ENCODE peak calls at places on chromosome 19, in six cellular contexts. One of them, this sample, is unnamed.
A peak's percentile ranks its signal among the peaks of the same experiment; 100 is the strongest.

GRCh38 chr19:2542341-2543069 is 66.6 kb downstream of the GADD45B start:
- DNase-seq in pancreas: no peak
- DNase-seq in esophagus squamous epithelium: no peak
- DNase-seq in heart left ventricle: peak; percentile 27
- DNase-seq in upper lobe of left lung: no peak
- DNase-seq in psoas muscle: no peak
- DNase-seq in this sample: no peak

GRCh38 chr19:1027020-1027952 is 878 bp downstream of the CNN2 start:
- DNase-seq in pancreas: no peak
- DNase-seq in esophagus squamous epithelium: no peak
- DNase-seq in heart left ventricle: no peak
- DNase-seq in upper lobe of left lung: peak; percentile 85
- DNase-seq in psoas muscle: peak; percentile 56
- DNase-seq in this sample: peak; percentile 38

GRCh38 chr19:49512970-49513745 is 697 bp downstream of the FCGRT start:
- DNase-seq in pancreas: peak; percentile 37
- DNase-seq in esophagus squamous epithelium: no peak
- DNase-seq in heart left ventricle: peak; percentile 62
- DNase-seq in upper lobe of left lung: peak; percentile 91
- DNase-seq in psoas muscle: peak; percentile 81
- DNase-seq in this sample: peak; percentile 51

GRCh38 chr19:3818479-3818878 is 32.3 kb upstream of the MATK start:
- DNase-seq in pancreas: no peak
- DNase-seq in esophagus squamous epithelium: no peak
- DNase-seq in heart left ventricle: no peak
- DNase-seq in upper lobe of left lung: no peak
- DNase-seq in psoas muscle: no peak
- DNase-seq in this sample: no peak

GRCh38 chr19:35093941-35094647 is 21.5 kb upstream of the FXYD3 start:
- DNase-seq in pancreas: no peak
- DNase-seq in esophagus squamous epithelium: no peak
- DNase-seq in heart left ventricle: no peak
- DNase-seq in upper lobe of left lung: peak; percentile 75
- DNase-seq in psoas muscle: no peak
- DNase-seq in this sample: no peak

GRCh38 chr19:43858174-43858573 is 31.1 kb downstream of the ZNF283 start:
- DNase-seq in pancreas: no peak
- DNase-seq in esophagus squamous epithelium: no peak
- DNase-seq in heart left ventricle: no peak
- DNase-seq in upper lobe of left lung: no peak
- DNase-seq in psoas muscle: no peak
- DNase-seq in this sample: no peak

GRCh38 chr19:9178901-9179300 is at the start of gene OR7D2:
- DNase-seq in pancreas: no peak
- DNase-seq in esophagus squamous epithelium: no peak
- DNase-seq in heart left ventricle: no peak
- DNase-seq in upper lobe of left lung: no peak
- DNase-seq in psoas muscle: no peak
- DNase-seq in this sample: no peak

GRCh38 chr19:45177817-45178261 is at the start of gene TRAPPC6A:
- DNase-seq in pancreas: no peak
- DNase-seq in esophagus squamous epithelium: no peak
- DNase-seq in heart left ventricle: no peak
- DNase-seq in upper lobe of left lung: no peak
- DNase-seq in psoas muscle: no peak
- DNase-seq in this sample: no peak

GRCh38 chr19:49151339-49152217 is 3.6 kb downstream of the HRC start:
- DNase-seq in pancreas: peak; percentile 98
- DNase-seq in esophagus squamous epithelium: no peak
- DNase-seq in heart left ventricle: peak; percentile 55
- DNase-seq in upper lobe of left lung: peak; percentile 93
- DNase-seq in psoas muscle: peak; percentile 93
- DNase-seq in this sample: peak; percentile 70

GRCh38 chr19:2561221-2561620 is 85.3 kb downstream of the GADD45B start:
- DNase-seq in pancreas: no peak
- DNase-seq in esophagus squamous epithelium: no peak
- DNase-seq in heart left ventricle: no peak
- DNase-seq in upper lobe of left lung: no peak
- DNase-seq in psoas muscle: no peak
- DNase-seq in this sample: no peak

GRCh38 chr19:36420961-36421748 is 2.7 kb upstream of the ZFP82 start:
- DNase-seq in pancreas: peak; percentile 12
- DNase-seq in esophagus squamous epithelium: no peak
- DNase-seq in heart left ventricle: peak; percentile 18
- DNase-seq in upper lobe of left lung: peak; percentile 85
- DNase-seq in psoas muscle: no peak
- DNase-seq in this sample: peak; percentile 53

GRCh38 chr19:49635530-49636229 is 4.3 kb downstream of the RRAS start:
- DNase-seq in pancreas: no peak
- DNase-seq in esophagus squamous epithelium: no peak
- DNase-seq in heart left ventricle: no peak
- DNase-seq in upper lobe of left lung: no peak
- DNase-seq in psoas muscle: no peak
- DNase-seq in this sample: peak; percentile 42

GRCh38 chr19:15836595-15837398 is 21.3 kb upstream of the OR10H1 start:
- DNase-seq in pancreas: peak; percentile 93
- DNase-seq in esophagus squamous epithelium: peak; percentile 91
- DNase-seq in heart left ventricle: peak; percentile 98
- DNase-seq in upper lobe of left lung: peak; percentile 96
- DNase-seq in psoas muscle: peak; percentile 96
- DNase-seq in this sample: peak; percentile 58

GRCh38 chr19:16062789-16063188 is 13.5 kb upstream of the TPM4 start:
- DNase-seq in pancreas: peak; percentile 51
- DNase-seq in esophagus squamous epithelium: no peak
- DNase-seq in heart left ventricle: peak; percentile 55
- DNase-seq in upper lobe of left lung: no peak
- DNase-seq in psoas muscle: no peak
- DNase-seq in this sample: peak; percentile 60

GRCh38 chr19:52307275-52307674 is 10.3 kb downstream of the ZNF480 start:
- DNase-seq in pancreas: no peak
- DNase-seq in esophagus squamous epithelium: no peak
- DNase-seq in heart left ventricle: no peak
- DNase-seq in upper lobe of left lung: no peak
- DNase-seq in psoas muscle: no peak
- DNase-seq in this sample: peak; percentile 20

GRCh38 chr19:39409886-39410619 is 2.4 kb upstream of the PLEKHG2 start:
- DNase-seq in pancreas: no peak
- DNase-seq in esophagus squamous epithelium: no peak
- DNase-seq in heart left ventricle: peak; percentile 86
- DNase-seq in upper lobe of left lung: peak; percentile 97
- DNase-seq in psoas muscle: peak; percentile 95
- DNase-seq in this sample: no peak

GRCh38 chr19:10420444-10421239 is at the start of gene PDE4A:
- DNase-seq in pancreas: no peak
- DNase-seq in esophagus squamous epithelium: no peak
- DNase-seq in heart left ventricle: no peak
- DNase-seq in upper lobe of left lung: peak; percentile 90
- DNase-seq in psoas muscle: peak; percentile 60
- DNase-seq in this sample: peak; percentile 77

GRCh38 chr19:13010038-13010991 is 15.0 kb downstream of the NFIX start:
- DNase-seq in pancreas: no peak
- DNase-seq in esophagus squamous epithelium: no peak
- DNase-seq in heart left ventricle: peak; percentile 60
- DNase-seq in upper lobe of left lung: peak; percentile 90
- DNase-seq in psoas muscle: peak; percentile 80
- DNase-seq in this sample: no peak

GRCh38 chr19:2168619-2169424 is 5.1 kb downstream of the DOT1L start:
- DNase-seq in pancreas: peak; percentile 99
- DNase-seq in esophagus squamous epithelium: peak; percentile 74
- DNase-seq in heart left ventricle: peak; percentile 96
- DNase-seq in upper lobe of left lung: peak; percentile 98
- DNase-seq in psoas muscle: peak; percentile 99
- DNase-seq in this sample: peak; percentile 87

GRCh38 chr19:37251308-37252229 is 33.6 kb downstream of the ZNF383 start:
- DNase-seq in pancreas: peak; percentile 75
- DNase-seq in esophagus squamous epithelium: no peak
- DNase-seq in heart left ventricle: peak; percentile 92
- DNase-seq in upper lobe of left lung: peak; percentile 90
- DNase-seq in psoas muscle: peak; percentile 80
- DNase-seq in this sample: peak; percentile 96

GRCh38 chr19:5117421-5117820 is 148.5 kb downstream of the KDM4B start:
- DNase-seq in pancreas: no peak
- DNase-seq in esophagus squamous epithelium: no peak
- DNase-seq in heart left ventricle: no peak
- DNase-seq in upper lobe of left lung: peak; percentile 42
- DNase-seq in psoas muscle: no peak
- DNase-seq in this sample: no peak

GRCh38 chr19:50512112-50512998 is 1.4 kb downstream of the ASPDH start:
- DNase-seq in pancreas: peak; percentile 48
- DNase-seq in esophagus squamous epithelium: no peak
- DNase-seq in heart left ventricle: no peak
- DNase-seq in upper lobe of left lung: peak; percentile 89
- DNase-seq in psoas muscle: no peak
- DNase-seq in this sample: no peak

GRCh38 chr19:51799998-51800848 is 5.3 kb downstream of the FPR3 start:
- DNase-seq in pancreas: no peak
- DNase-seq in esophagus squamous epithelium: no peak
- DNase-seq in heart left ventricle: peak; percentile 90
- DNase-seq in upper lobe of left lung: no peak
- DNase-seq in psoas muscle: no peak
- DNase-seq in this sample: no peak

GRCh38 chr19:15252398-15253018 is 20.3 kb upstream of the EPHX3 start:
- DNase-seq in pancreas: no peak
- DNase-seq in esophagus squamous epithelium: no peak
- DNase-seq in heart left ventricle: no peak
- DNase-seq in upper lobe of left lung: no peak
- DNase-seq in psoas muscle: peak; percentile 70
- DNase-seq in this sample: peak; percentile 40

GRCh38 chr19:53086949-53087348 is 16.3 kb downstream of the ZNF160 start:
- DNase-seq in pancreas: no peak
- DNase-seq in esophagus squamous epithelium: no peak
- DNase-seq in heart left ventricle: peak; percentile 81
- DNase-seq in upper lobe of left lung: no peak
- DNase-seq in psoas muscle: peak; percentile 73
- DNase-seq in this sample: no peak

GRCh38 chr19:45976180-45976579 is 2.5 kb upstream of the NOVA2 start:
- DNase-seq in pancreas: no peak
- DNase-seq in esophagus squamous epithelium: no peak
- DNase-seq in heart left ventricle: no peak
- DNase-seq in upper lobe of left lung: peak; percentile 42
- DNase-seq in psoas muscle: no peak
- DNase-seq in this sample: no peak

GRCh38 chr19:34838248-34838647 is 65.2 kb upstream of the ZNF599 start:
- DNase-seq in pancreas: no peak
- DNase-seq in esophagus squamous epithelium: no peak
- DNase-seq in heart left ventricle: no peak
- DNase-seq in upper lobe of left lung: no peak
- DNase-seq in psoas muscle: no peak
- DNase-seq in this sample: peak; percentile 41

GRCh38 chr19:45455707-45456499 is 11.9 kb upstream of the FOSB start:
- DNase-seq in pancreas: peak; percentile 96
- DNase-seq in esophagus squamous epithelium: no peak
- DNase-seq in heart left ventricle: peak; percentile 88
- DNase-seq in upper lobe of left lung: peak; percentile 94
- DNase-seq in psoas muscle: peak; percentile 97
- DNase-seq in this sample: peak; percentile 54

GRCh38 chr19:33868821-33869412 is 72.2 kb downstream of the KCTD15 start:
- DNase-seq in pancreas: no peak
- DNase-seq in esophagus squamous epithelium: no peak
- DNase-seq in heart left ventricle: peak; percentile 38
- DNase-seq in upper lobe of left lung: peak; percentile 78
- DNase-seq in psoas muscle: no peak
- DNase-seq in this sample: no peak

GRCh38 chr19:40585677-40586422 is 9.2 kb downstream of the SHKBP1 start:
- DNase-seq in pancreas: no peak
- DNase-seq in esophagus squamous epithelium: no peak
- DNase-seq in heart left ventricle: no peak
- DNase-seq in upper lobe of left lung: no peak
- DNase-seq in psoas muscle: no peak
- DNase-seq in this sample: no peak

GRCh38 chr19:917323-918151 is at the start of gene KISS1R:
- DNase-seq in pancreas: peak; percentile 45
- DNase-seq in esophagus squamous epithelium: no peak
- DNase-seq in heart left ventricle: no peak
- DNase-seq in upper lobe of left lung: peak; percentile 90
- DNase-seq in psoas muscle: no peak
- DNase-seq in this sample: peak; percentile 82

GRCh38 chr19:46890423-46891170 is 29.8 kb downstream of the ARHGAP35 start:
- DNase-seq in pancreas: no peak
- DNase-seq in esophagus squamous epithelium: no peak
- DNase-seq in heart left ventricle: no peak
- DNase-seq in upper lobe of left lung: no peak
- DNase-seq in psoas muscle: no peak
- DNase-seq in this sample: no peak

GRCh38 chr19:38252935-38253691 is 3.1 kb downstream of the PPP1R14A start:
- DNase-seq in pancreas: no peak
- DNase-seq in esophagus squamous epithelium: no peak
- DNase-seq in heart left ventricle: peak; percentile 74
- DNase-seq in upper lobe of left lung: peak; percentile 72
- DNase-seq in psoas muscle: peak; percentile 57
- DNase-seq in this sample: peak; percentile 97

GRCh38 chr19:30696514-30696913 is 324.3 kb downstream of the ZNF536 start:
- DNase-seq in pancreas: peak; percentile 70
- DNase-seq in esophagus squamous epithelium: no peak
- DNase-seq in heart left ventricle: no peak
- DNase-seq in upper lobe of left lung: peak; percentile 25
- DNase-seq in psoas muscle: no peak
- DNase-seq in this sample: peak; percentile 82
- TF ChIP-seq CTCF in pancreas: peak; percentile 19
- TF ChIP-seq CTCF in esophagus squamous epithelium: no peak
- TF ChIP-seq CTCF in heart left ventricle: peak; percentile 44
- TF ChIP-seq CTCF in upper lobe of left lung: no peak
- TF ChIP-seq CTCF in psoas muscle: no peak
- TF ChIP-seq CTCF in this sample: peak; percentile 91

GRCh38 chr19:58546131-58546530 is 2.3 kb downstream of the TRIM28 start:
- DNase-seq in pancreas: no peak
- DNase-seq in esophagus squamous epithelium: no peak
- DNase-seq in heart left ventricle: no peak
- DNase-seq in upper lobe of left lung: no peak
- DNase-seq in psoas muscle: no peak
- DNase-seq in this sample: no peak
- H3K27ac ChIP-seq in pancreas: no peak overlapping the region
- H3K27ac ChIP-seq in esophagus squamous epithelium: peak overlapping the region; percentile 95
- H3K27ac ChIP-seq in heart left ventricle: no peak overlapping the region
- H3K27ac ChIP-seq in upper lobe of left lung: no peak overlapping the region
- H3K27ac ChIP-seq in psoas muscle: no peak overlapping the region
- H3K27ac ChIP-seq in this sample: no peak overlapping the region

DNA sequence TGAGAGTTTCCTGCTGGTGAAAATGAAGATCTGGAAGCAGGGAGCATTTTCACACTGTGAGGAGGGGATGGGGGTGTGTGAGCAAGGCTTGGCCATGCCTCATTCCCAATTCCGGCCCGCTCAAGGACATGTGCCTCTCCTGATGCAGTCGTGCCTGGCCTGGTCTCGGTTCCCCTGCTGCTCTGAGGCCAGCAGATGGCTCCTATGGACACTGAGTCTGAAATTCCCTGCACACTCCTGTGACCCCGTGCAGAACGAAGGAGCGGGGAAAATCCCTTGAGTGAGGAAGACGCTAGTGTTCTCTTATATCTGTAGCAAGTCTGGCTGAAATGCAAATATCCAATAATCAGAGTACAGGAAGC is 363 bp upstream of the ZNF763 start:
- DNase-seq in pancreas: no peak
- DNase-seq in esophagus squamous epithelium: no peak
- DNase-seq in heart left ventricle: peak; percentile 47
- DNase-seq in upper lobe of left lung: no peak
- DNase-seq in psoas muscle: no peak
- DNase-seq in this sample: peak; percentile 72
- TF ChIP-seq CTCF in pancreas: no peak
- TF ChIP-seq CTCF in esophagus squamous epithelium: peak; percentile 10
- TF ChIP-seq CTCF in heart left ventricle: peak; percentile 17
- TF ChIP-seq CTCF in upper lobe of left lung: no peak
- TF ChIP-seq CTCF in psoas muscle: peak; percentile 8
- TF ChIP-seq CTCF in this sample: peak; percentile 44

GRCh38 chr19:55303477-55303876 is 19.7 kb downstream of the BRSK1 start:
- DNase-seq in pancreas: no peak
- DNase-seq in esophagus squamous epithelium: no peak
- DNase-seq in heart left ventricle: no peak
- DNase-seq in upper lobe of left lung: no peak
- DNase-seq in psoas muscle: no peak
- DNase-seq in this sample: no peak
- H3K27ac ChIP-seq in pancreas: no peak overlapping the region
- H3K27ac ChIP-seq in esophagus squamous epithelium: no peak overlapping the region
- H3K27ac ChIP-seq in heart left ventricle: no peak overlapping the region
- H3K27ac ChIP-seq in upper lobe of left lung: no peak overlapping the region
- H3K27ac ChIP-seq in psoas muscle: no peak overlapping the region
- H3K27ac ChIP-seq in this sample: no peak overlapping the region